ENCODE peak calls at places on chromosomes 5 and 9, in six cellular contexts. One of them, this sample, is unnamed.

GRCh38 chr5:169942181-169942580 is 38.1 kb downstream of the INSYN2B start:
- DNase-seq in neural crest cell: no peak
- DNase-seq in AG09319: no peak
- DNase-seq in chondrocyte: no peak
- DNase-seq in stromal cell of bone marrow: no peak
- DNase-seq in activated CD4-positive, alpha-beta T cell treated with anti-CD3 and anti-CD28 coated beads, Interleukin-2, amount 50 U/mL, for 4 hours: no peak
- DNase-seq in this sample: no peak

GRCh38 chr5:137672001-137672400 is 63.9 kb downstream of the KLHL3 start:
- DNase-seq in neural crest cell: no peak
- DNase-seq in AG09319: no peak
- DNase-seq in chondrocyte: no peak
- DNase-seq in activated CD4-positive, alpha-beta T cell treated with anti-CD3 and anti-CD28 coated beads, Interleukin-2, amount 50 U/mL, for 4 hours: no peak
- DNase-seq in stromal cell of bone marrow: no peak
- DNase-seq in this sample: no peak

GRCh38 chr5:13480834-13481233 is 463.7 kb downstream of the DNAH5 start:
- DNase-seq in stromal cell of bone marrow: no peak
- DNase-seq in AG09319: no peak
- DNase-seq in neural crest cell: no peak
- DNase-seq in activated CD4-positive, alpha-beta T cell treated with anti-CD3 and anti-CD28 coated beads, Interleukin-2, amount 50 U/mL, for 4 hours: no peak
- DNase-seq in chondrocyte: no peak
- DNase-seq in this sample: no peak

GRCh38 chr9:71911908-71912325 is 478 bp downstream of the C9orf85 start:
- DNase-seq in neural crest cell: no peak
- DNase-seq in chondrocyte: no peak
- DNase-seq in activated CD4-positive, alpha-beta T cell treated with anti-CD3 and anti-CD28 coated beads, Interleukin-2, amount 50 U/mL, for 4 hours: no peak
- DNase-seq in AG09319: no peak
- DNase-seq in stromal cell of bone marrow: peak
- DNase-seq in this sample: no peak

GRCh38 chr9:121816845-121817450 is 165.5 kb downstream of the DAB2IP start:
- DNase-seq in AG09319: no peak
- DNase-seq in neural crest cell: no peak
- DNase-seq in activated CD4-positive, alpha-beta T cell treated with anti-CD3 and anti-CD28 coated beads, Interleukin-2, amount 50 U/mL, for 4 hours: no peak
- DNase-seq in stromal cell of bone marrow: no peak
- DNase-seq in chondrocyte: no peak
- DNase-seq in this sample: no peak

GRCh38 chr5:73028991-73029540 is 73.2 kb downstream of the FCHO2 start:
- DNase-seq in activated CD4-positive, alpha-beta T cell treated with anti-CD3 and anti-CD28 coated beads, Interleukin-2, amount 50 U/mL, for 4 hours: no peak
- DNase-seq in stromal cell of bone marrow: peak
- DNase-seq in neural crest cell: no peak
- DNase-seq in AG09319: no peak
- DNase-seq in chondrocyte: no peak
- DNase-seq in this sample: no peak

GRCh38 chr5:141760753-141761152 is 78.7 kb upstream of the ARAP3 start:
- DNase-seq in stromal cell of bone marrow: no peak
- DNase-seq in neural crest cell: no peak
- DNase-seq in chondrocyte: no peak
- DNase-seq in AG09319: no peak
- DNase-seq in activated CD4-positive, alpha-beta T cell treated with anti-CD3 and anti-CD28 coated beads, Interleukin-2, amount 50 U/mL, for 4 hours: no peak
- DNase-seq in this sample: no peak

GRCh38 chr9:5917888-5918287 is 27.2 kb downstream of the MLANA start:
- DNase-seq in stromal cell of bone marrow: no peak
- DNase-seq in AG09319: no peak
- DNase-seq in neural crest cell: no peak
- DNase-seq in chondrocyte: no peak
- DNase-seq in activated CD4-positive, alpha-beta T cell treated with anti-CD3 and anti-CD28 coated beads, Interleukin-2, amount 50 U/mL, for 4 hours: no peak
- DNase-seq in this sample: no peak

GRCh38 chr5:181167814-181168488 is 20.6 kb downstream of the OR2V2 start:
- DNase-seq in chondrocyte: no peak
- DNase-seq in activated CD4-positive, alpha-beta T cell treated with anti-CD3 and anti-CD28 coated beads, Interleukin-2, amount 50 U/mL, for 4 hours: no peak
- DNase-seq in neural crest cell: peak
- DNase-seq in AG09319: no peak
- DNase-seq in stromal cell of bone marrow: no peak
- DNase-seq in this sample: no peak

GRCh38 chr9:99430301-99430700 is 208.2 kb downstream of the SEC61B start:
- DNase-seq in stromal cell of bone marrow: peak
- DNase-seq in chondrocyte: no peak
- DNase-seq in neural crest cell: no peak
- DNase-seq in AG09319: no peak
- DNase-seq in activated CD4-positive, alpha-beta T cell treated with anti-CD3 and anti-CD28 coated beads, Interleukin-2, amount 50 U/mL, for 4 hours: no peak
- DNase-seq in this sample: no peak

GRCh38 chr5:72021651-72022357 is 85.5 kb upstream of the MAP1B start:
- DNase-seq in activated CD4-positive, alpha-beta T cell treated with anti-CD3 and anti-CD28 coated beads, Interleukin-2, amount 50 U/mL, for 4 hours: no peak
- DNase-seq in stromal cell of bone marrow: no peak
- DNase-seq in AG09319: no peak
- DNase-seq in chondrocyte: no peak
- DNase-seq in neural crest cell: no peak
- DNase-seq in this sample: no peak

GRCh38 chr9:132156256-132156655 is 5.6 kb upstream of the NTNG2 start:
- DNase-seq in stromal cell of bone marrow: no peak
- DNase-seq in AG09319: no peak
- DNase-seq in activated CD4-positive, alpha-beta T cell treated with anti-CD3 and anti-CD28 coated beads, Interleukin-2, amount 50 U/mL, for 4 hours: no peak
- DNase-seq in chondrocyte: no peak
- DNase-seq in neural crest cell: no peak
- DNase-seq in this sample: no peak

GRCh38 chr5:83972909-83973308 is 252.3 kb upstream of the HAPLN1 start:
- DNase-seq in chondrocyte: no peak
- DNase-seq in AG09319: no peak
- DNase-seq in activated CD4-positive, alpha-beta T cell treated with anti-CD3 and anti-CD28 coated beads, Interleukin-2, amount 50 U/mL, for 4 hours: no peak
- DNase-seq in stromal cell of bone marrow: no peak
- DNase-seq in neural crest cell: no peak
- DNase-seq in this sample: no peak

GRCh38 chr9:108149346-108149745 is 659.8 kb upstream of the KLF4 start:
- DNase-seq in stromal cell of bone marrow: no peak
- DNase-seq in chondrocyte: no peak
- DNase-seq in neural crest cell: no peak
- DNase-seq in activated CD4-positive, alpha-beta T cell treated with anti-CD3 and anti-CD28 coated beads, Interleukin-2, amount 50 U/mL, for 4 hours: no peak
- DNase-seq in AG09319: no peak
- DNase-seq in this sample: no peak

GRCh38 chr5:63398346-63398745 is 563.9 kb downstream of the HTR1A start:
- DNase-seq in neural crest cell: no peak
- DNase-seq in AG09319: no peak
- DNase-seq in activated CD4-positive, alpha-beta T cell treated with anti-CD3 and anti-CD28 coated beads, Interleukin-2, amount 50 U/mL, for 4 hours: no peak
- DNase-seq in chondrocyte: no peak
- DNase-seq in stromal cell of bone marrow: no peak
- DNase-seq in this sample: no peak

GRCh38 chr9:86749530-86750275 is 197.6 kb downstream of the GAS1 start:
- DNase-seq in stromal cell of bone marrow: peak
- DNase-seq in activated CD4-positive, alpha-beta T cell treated with anti-CD3 and anti-CD28 coated beads, Interleukin-2, amount 50 U/mL, for 4 hours: no peak
- DNase-seq in AG09319: peak
- DNase-seq in neural crest cell: no peak
- DNase-seq in chondrocyte: no peak
- DNase-seq in this sample: no peak

GRCh38 chr9:68505681-68506409 is 34.8 kb downstream of the TMEM252 start:
- DNase-seq in chondrocyte: no peak
- DNase-seq in stromal cell of bone marrow: no peak
- DNase-seq in neural crest cell: no peak
- DNase-seq in AG09319: no peak
- DNase-seq in activated CD4-positive, alpha-beta T cell treated with anti-CD3 and anti-CD28 coated beads, Interleukin-2, amount 50 U/mL, for 4 hours: no peak
- DNase-seq in this sample: no peak

GRCh38 chr5:179219661-179220620 is 125.3 kb downstream of the ADAMTS2 start:
- DNase-seq in chondrocyte: peak
- DNase-seq in neural crest cell: no peak
- DNase-seq in AG09319: no peak
- DNase-seq in stromal cell of bone marrow: no peak
- DNase-seq in activated CD4-positive, alpha-beta T cell treated with anti-CD3 and anti-CD28 coated beads, Interleukin-2, amount 50 U/mL, for 4 hours: no peak
- DNase-seq in this sample: no peak

GRCh38 chr5:88555658-88556057 is 287.0 kb upstream of the TMEM161B start:
- DNase-seq in stromal cell of bone marrow: no peak
- DNase-seq in neural crest cell: peak
- DNase-seq in activated CD4-positive, alpha-beta T cell treated with anti-CD3 and anti-CD28 coated beads, Interleukin-2, amount 50 U/mL, for 4 hours: no peak
- DNase-seq in AG09319: no peak
- DNase-seq in chondrocyte: no peak
- DNase-seq in this sample: no peak

GRCh38 chr9:3296536-3296935 is 229.3 kb downstream of the RFX3 start:
- DNase-seq in neural crest cell: no peak
- DNase-seq in stromal cell of bone marrow: no peak
- DNase-seq in chondrocyte: no peak
- DNase-seq in AG09319: no peak
- DNase-seq in activated CD4-positive, alpha-beta T cell treated with anti-CD3 and anti-CD28 coated beads, Interleukin-2, amount 50 U/mL, for 4 hours: no peak
- DNase-seq in this sample: no peak

GRCh38 chr9:89868100-89868499 is 263.3 kb downstream of the GADD45G start:
- DNase-seq in AG09319: no peak
- DNase-seq in activated CD4-positive, alpha-beta T cell treated with anti-CD3 and anti-CD28 coated beads, Interleukin-2, amount 50 U/mL, for 4 hours: no peak
- DNase-seq in stromal cell of bone marrow: no peak
- DNase-seq in neural crest cell: no peak
- DNase-seq in chondrocyte: peak
- DNase-seq in this sample: no peak

GRCh38 chr5:14440598-14441401 is 140.8 kb upstream of the OTULINL start:
- DNase-seq in AG09319: peak
- DNase-seq in chondrocyte: no peak
- DNase-seq in neural crest cell: peak
- DNase-seq in stromal cell of bone marrow: peak
- DNase-seq in activated CD4-positive, alpha-beta T cell treated with anti-CD3 and anti-CD28 coated beads, Interleukin-2, amount 50 U/mL, for 4 hours: no peak
- DNase-seq in this sample: no peak

GRCh38 chr9:84711936-84712335 is 42.4 kb downstream of the NTRK2 start:
- DNase-seq in neural crest cell: no peak
- DNase-seq in chondrocyte: no peak
- DNase-seq in stromal cell of bone marrow: peak
- DNase-seq in AG09319: no peak
- DNase-seq in activated CD4-positive, alpha-beta T cell treated with anti-CD3 and anti-CD28 coated beads, Interleukin-2, amount 50 U/mL, for 4 hours: no peak
- DNase-seq in this sample: no peak

GRCh38 chr5:119286516-119287488 is 69.0 kb upstream of the TNFAIP8 start:
- DNase-seq in chondrocyte: no peak
- DNase-seq in activated CD4-positive, alpha-beta T cell treated with anti-CD3 and anti-CD28 coated beads, Interleukin-2, amount 50 U/mL, for 4 hours: no peak
- DNase-seq in neural crest cell: no peak
- DNase-seq in stromal cell of bone marrow: no peak
- DNase-seq in AG09319: no peak
- DNase-seq in this sample: no peak

GRCh38 chr9:85524531-85524930 is 217.2 kb downstream of the AGTPBP1 start:
- DNase-seq in AG09319: no peak
- DNase-seq in activated CD4-positive, alpha-beta T cell treated with anti-CD3 and anti-CD28 coated beads, Interleukin-2, amount 50 U/mL, for 4 hours: no peak
- DNase-seq in stromal cell of bone marrow: no peak
- DNase-seq in neural crest cell: no peak
- DNase-seq in chondrocyte: no peak
- DNase-seq in this sample: no peak

GRCh38 chr5:72841756-72842535 is 25.5 kb downstream of the TNPO1 start:
- DNase-seq in chondrocyte: no peak
- DNase-seq in neural crest cell: no peak
- DNase-seq in activated CD4-positive, alpha-beta T cell treated with anti-CD3 and anti-CD28 coated beads, Interleukin-2, amount 50 U/mL, for 4 hours: no peak
- DNase-seq in AG09319: no peak
- DNase-seq in stromal cell of bone marrow: no peak
- DNase-seq in this sample: no peak

GRCh38 chr9:28264368-28264767 is 691.1 kb upstream of the C9orf72 start:
- DNase-seq in neural crest cell: no peak
- DNase-seq in stromal cell of bone marrow: peak
- DNase-seq in chondrocyte: no peak
- DNase-seq in activated CD4-positive, alpha-beta T cell treated with anti-CD3 and anti-CD28 coated beads, Interleukin-2, amount 50 U/mL, for 4 hours: no peak
- DNase-seq in AG09319: no peak
- DNase-seq in this sample: no peak

GRCh38 chr5:149439899-149440655 is 61.0 kb upstream of the IL17B start:
- DNase-seq in neural crest cell: no peak
- DNase-seq in activated CD4-positive, alpha-beta T cell treated with anti-CD3 and anti-CD28 coated beads, Interleukin-2, amount 50 U/mL, for 4 hours: peak
- DNase-seq in stromal cell of bone marrow: no peak
- DNase-seq in AG09319: no peak
- DNase-seq in chondrocyte: no peak
- DNase-seq in this sample: no peak

GRCh38 chr5:135135530-135136201 is 101.6 kb upstream of the PITX1 start:
- DNase-seq in chondrocyte: no peak
- DNase-seq in activated CD4-positive, alpha-beta T cell treated with anti-CD3 and anti-CD28 coated beads, Interleukin-2, amount 50 U/mL, for 4 hours: no peak
- DNase-seq in AG09319: peak
- DNase-seq in neural crest cell: no peak
- DNase-seq in stromal cell of bone marrow: peak
- DNase-seq in this sample: no peak

GRCh38 chr5:150576449-150576949 is 64.0 kb upstream of the SYNPO start:
- DNase-seq in neural crest cell: no peak
- DNase-seq in stromal cell of bone marrow: no peak
- DNase-seq in AG09319: no peak
- DNase-seq in chondrocyte: peak
- DNase-seq in activated CD4-positive, alpha-beta T cell treated with anti-CD3 and anti-CD28 coated beads, Interleukin-2, amount 50 U/mL, for 4 hours: no peak
- DNase-seq in this sample: no peak

GRCh38 chr9:99801775-99802174 is 19.9 kb upstream of the NR4A3 start:
- DNase-seq in chondrocyte: no peak
- DNase-seq in activated CD4-positive, alpha-beta T cell treated with anti-CD3 and anti-CD28 coated beads, Interleukin-2, amount 50 U/mL, for 4 hours: no peak
- DNase-seq in neural crest cell: no peak
- DNase-seq in stromal cell of bone marrow: no peak
- DNase-seq in AG09319: no peak
- DNase-seq in this sample: no peak

GRCh38 chr9:8351431-8351830 is 551.9 kb upstream of the DMAC1 start:
- DNase-seq in chondrocyte: no peak
- DNase-seq in activated CD4-positive, alpha-beta T cell treated with anti-CD3 and anti-CD28 coated beads, Interleukin-2, amount 50 U/mL, for 4 hours: no peak
- DNase-seq in stromal cell of bone marrow: no peak
- DNase-seq in AG09319: no peak
- DNase-seq in neural crest cell: no peak
- DNase-seq in this sample: no peak

GRCh38 chr5:72543365-72543764 is 36.2 kb upstream of the ZNF366 start:
- DNase-seq in AG09319: peak
- DNase-seq in activated CD4-positive, alpha-beta T cell treated with anti-CD3 and anti-CD28 coated beads, Interleukin-2, amount 50 U/mL, for 4 hours: no peak
- DNase-seq in chondrocyte: no peak
- DNase-seq in neural crest cell: no peak
- DNase-seq in stromal cell of bone marrow: peak
- DNase-seq in this sample: no peak

GRCh38 chr5:176816043-176816745 is 5.8 kb downstream of the UNC5A start:
- DNase-seq in stromal cell of bone marrow: no peak
- DNase-seq in AG09319: no peak
- DNase-seq in activated CD4-positive, alpha-beta T cell treated with anti-CD3 and anti-CD28 coated beads, Interleukin-2, amount 50 U/mL, for 4 hours: no peak
- DNase-seq in neural crest cell: no peak
- DNase-seq in chondrocyte: no peak
- DNase-seq in this sample: no peak

GRCh38 chr5:53983568-53984465 is 326.6 kb downstream of the ARL15 start:
- DNase-seq in neural crest cell: no peak
- DNase-seq in AG09319: no peak
- DNase-seq in stromal cell of bone marrow: no peak
- DNase-seq in chondrocyte: no peak
- DNase-seq in activated CD4-positive, alpha-beta T cell treated with anti-CD3 and anti-CD28 coated beads, Interleukin-2, amount 50 U/mL, for 4 hours: no peak
- DNase-seq in this sample: no peak

GRCh38 chr5:143701476-143701875 is 110.5 kb upstream of the HMHB1 start:
- DNase-seq in stromal cell of bone marrow: no peak
- DNase-seq in AG09319: no peak
- DNase-seq in neural crest cell: no peak
- DNase-seq in chondrocyte: no peak
- DNase-seq in activated CD4-positive, alpha-beta T cell treated with anti-CD3 and anti-CD28 coated beads, Interleukin-2, amount 50 U/mL, for 4 hours: no peak
- DNase-seq in this sample: no peak

GRCh38 chr9:107158321-107158720 is 124.8 kb upstream of the RAD23B start:
- DNase-seq in AG09319: no peak
- DNase-seq in chondrocyte: no peak
- DNase-seq in neural crest cell: peak
- DNase-seq in stromal cell of bone marrow: no peak
- DNase-seq in activated CD4-positive, alpha-beta T cell treated with anti-CD3 and anti-CD28 coated beads, Interleukin-2, amount 50 U/mL, for 4 hours: no peak
- DNase-seq in this sample: no peak

This sample was measured in activated T-helper 9 cell treated with anti-CD3 and anti-CD28 coated beads, Interleukin-2, amount 50 U/mL, for 16 hours.